ENCODE peak calls at places on chromosomes 7 and 10, in seven cellular contexts. X is IMR-90; G is pancreas; I is heart right ventricle; O is CD8-positive, alpha-beta memory T cell; R is testis; B is fibroblast of lung. K is an unnamed sample.

GRCh38 chr7:3439333-3440030 is 138.4 kb downstream of the SDK1 start:
- DNase-seq in O (no peak), R (no peak), I (no peak), X (peak; percentile 99), B (peak; percentile 98), G (no peak), K (no peak)

GRCh38 chr10:10010397-10010796 is 1007.3 kb upstream of the CELF2 start:
- DNase-seq in I (no peak), X (no peak), R (no peak), G (no peak), B (no peak), O (no peak), K (no peak)

GRCh38 chr7:148242271-148242801 is 348.2 kb upstream of the C7orf33 start:
- DNase-seq in G (no peak), X (peak; percentile 16), O (no peak), I (peak; percentile 14), R (peak; percentile 59), B (peak; percentile 5), K (no peak)

GRCh38 chr10:124688889-124689670 is 55.1 kb downstream of the FAM53B start:
- DNase-seq in I (no peak), G (no peak), R (no peak), B (no peak), O (peak; percentile 82), X (no peak), K (no peak)

GRCh38 chr7:1078519-1078918 is 9.4 kb upstream of the GPER1 start:
- DNase-seq in I (no peak), B (no peak), X (no peak), G (peak; percentile 73), O (no peak), R (no peak), K (no peak)

GRCh38 chr10:14543048-14543903 is 212.6 kb upstream of the FRMD4A start:
- DNase-seq in G (no peak), O (peak; percentile 63), R (peak; percentile 54), B (peak; percentile 19), X (no peak), I (peak; percentile 37), K (no peak)

GRCh38 chr7:922334-923107 is 32.0 kb downstream of the ADAP1 start:
- DNase-seq in X (no peak), I (no peak), O (peak; percentile 71), G (peak; percentile 62), B (no peak), R (no peak), K (peak; percentile 48)

GRCh38 chr7:68441610-68442009 is 1156.7 kb upstream of the AUTS2 start:
- DNase-seq in R (no peak), B (no peak), X (no peak), O (no peak), G (no peak), I (no peak), K (no peak)

GRCh38 chr10:132100556-132101349 is 35.0 kb downstream of the JAKMIP3 start:
- DNase-seq in O (no peak), X (no peak), R (peak; percentile 8), I (no peak), B (no peak), G (no peak), K (no peak)
- H3K27ac ChIP-seq in O (no peak overlapping the region), X (no peak overlapping the region), R (no peak overlapping the region), I (no peak overlapping the region), B (no peak overlapping the region), G (no peak overlapping the region), K (no peak overlapping the region)

GRCh38 chr10:95469676-95470075 is 91.5 kb downstream of the SORBS1 start:
- DNase-seq in X (no peak), I (no peak), B (no peak), R (no peak), G (no peak), O (no peak), K (no peak)
- H3K27ac ChIP-seq in X (no peak overlapping the region), I (peak overlapping the region; percentile 8), B (no peak overlapping the region), R (peak overlapping the region; percentile 36), G (no peak overlapping the region), O (no peak overlapping the region), K (no peak overlapping the region)

GRCh38 chr10:73588656-73589055 is 2.5 kb downstream of the USP54 start:
- DNase-seq in R (no peak), G (no peak), I (no peak), B (peak; percentile 24), O (no peak), X (peak; percentile 32), K (no peak)
- H3K27ac ChIP-seq in R (no peak overlapping the region), G (no peak overlapping the region), I (no peak overlapping the region), B (no peak overlapping the region), O (no peak overlapping the region), X (no peak overlapping the region), K (no peak overlapping the region)

GRCh38 chr10:51405580-51406367 is 293.6 kb downstream of the CSTF2T start:
- DNase-seq in X (peak; percentile 12), O (no peak), R (peak; percentile 25), I (no peak), G (no peak), B (peak; percentile 65), K (no peak)
- H3K27ac ChIP-seq in X (no peak overlapping the region), O (no peak overlapping the region), R (peak overlapping the region; percentile 65), I (no peak overlapping the region), G (no peak overlapping the region), B (no peak overlapping the region), K (no peak overlapping the region)

GRCh38 chr10:29140991-29141390 is 147.9 kb upstream of the LYZL1 start:
- DNase-seq in O (no peak), X (peak; percentile 92), R (no peak), I (no peak), B (peak; percentile 97), G (no peak), K (no peak)

GRCh38 chr10:29140151-29140550 is 148.7 kb upstream of the LYZL1 start:
- DNase-seq in O (no peak), X (no peak), B (no peak), G (no peak), R (no peak), I (no peak), K (no peak)

GRCh38 chr10:29144126-29144525 is 144.7 kb upstream of the LYZL1 start:
- DNase-seq in O (no peak), B (peak; percentile 40), G (no peak), X (no peak), I (no peak), R (no peak), K (no peak)

GRCh38 chr10:29142516-29143314 is 146.2 kb upstream of the LYZL1 start:
- DNase-seq in X (no peak), R (peak; percentile 39), O (no peak), B (no peak), G (peak; percentile 36), I (no peak), K (no peak)

DNA sequence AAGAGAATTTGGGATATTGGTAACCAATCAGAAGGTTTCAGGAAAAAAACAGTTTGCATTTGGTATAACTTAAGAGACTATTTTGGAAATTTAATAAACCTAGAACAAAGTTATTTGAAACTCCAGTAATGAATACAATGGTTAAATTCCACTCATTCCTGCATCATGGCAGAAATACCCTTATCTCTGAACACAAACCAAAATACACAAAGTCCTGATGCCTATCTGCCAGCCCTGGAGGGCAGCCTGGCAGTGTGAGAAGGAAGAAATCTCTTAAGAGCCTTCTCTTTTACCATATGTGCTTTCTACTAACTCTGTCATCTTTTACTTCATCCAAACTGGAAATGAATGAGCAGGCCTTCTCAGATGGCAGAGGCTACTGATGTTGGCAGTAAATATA is 147.1 kb upstream of the LYZL1 start:
- DNase-seq in X (no peak), B (peak; percentile 75), R (no peak), G (no peak), O (no peak), I (no peak), K (no peak)
- H3K27ac ChIP-seq in X (peak overlapping the region; percentile 39), B (peak overlapping the region; percentile 68), R (no peak overlapping the region), G (no peak overlapping the region), O (no peak overlapping the region), I (no peak overlapping the region), K (no peak overlapping the region)

GRCh38 chr10:33217854-33218253 is 116.6 kb downstream of the NRP1 start:
- DNase-seq in O (no peak), G (no peak), I (no peak), X (no peak), R (no peak), B (peak; percentile 63), K (no peak)

GRCh38 chr10:33214174-33214573 is 120.3 kb downstream of the NRP1 start:
- DNase-seq in O (no peak), R (no peak), I (no peak), B (no peak), X (no peak), G (no peak), K (no peak)

GRCh38 chr10:33216661-33217427 is 117.6 kb downstream of the NRP1 start:
- DNase-seq in I (no peak), G (no peak), R (no peak), B (peak; percentile 60), O (no peak), X (no peak), K (no peak)

GRCh38 chr10:33215635-33216034 is 118.8 kb downstream of the NRP1 start:
- DNase-seq in O (no peak), I (no peak), B (peak; percentile 88), X (no peak), G (no peak), R (no peak), K (no peak)

DNA sequence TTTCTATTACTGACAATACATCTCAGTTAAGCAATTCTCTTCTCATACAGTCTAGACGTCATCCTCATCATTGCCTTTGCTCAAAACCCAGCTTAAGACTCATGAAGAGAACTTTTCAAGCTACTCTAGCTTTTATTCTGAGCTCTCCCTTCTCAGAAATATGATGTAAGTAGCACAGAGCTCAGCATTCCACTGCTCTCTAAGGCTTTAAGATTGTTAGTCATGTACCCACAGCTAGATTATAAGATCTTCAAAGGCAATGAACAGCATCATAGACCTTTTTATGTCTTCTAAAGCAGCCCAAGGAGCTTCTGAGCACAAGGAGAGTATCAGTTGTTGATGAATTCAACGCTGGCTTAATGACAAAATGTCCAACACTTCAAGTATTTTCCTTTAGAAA is 119.3 kb downstream of the NRP1 start:
- DNase-seq in B (peak; percentile 89), O (no peak), I (no peak), R (no peak), G (no peak), X (peak; percentile 77), K (no peak)
- H3K27ac ChIP-seq in B (no peak overlapping the region), O (no peak overlapping the region), I (no peak overlapping the region), R (peak overlapping the region; percentile 62), G (no peak overlapping the region), X (no peak overlapping the region), K (no peak overlapping the region)

K was measured in effector memory CD4-positive, alpha-beta T cell.